ENCODE peak calls at places on chromosome 9, in six cellular contexts. K is GM12878, L is sigmoid colon, P is prostate gland, G is heart left ventricle, U is HCT116. C is an unnamed sample.

GRCh38 chr9:71885467-71885866 is 25.5 kb downstream of the ABHD17B start:
- DNase-seq in P (no peak), G (no peak), L (no peak), K (no peak), U (no peak), C (no peak)

GRCh38 chr9:95074632-95075269 is 242.8 kb downstream of the FANCC start:
- DNase-seq in G (no peak), U (no peak), P (no peak), L (peak; percentile 57), K (no peak), C (no peak)

GRCh38 chr9:31677877-31678276 is 706.6 kb upstream of the ACO1 start:
- DNase-seq in L (no peak), G (no peak), K (no peak), P (no peak), U (no peak), C (no peak)

GRCh38 chr9:125966959-125967711 is 220.0 kb downstream of the PBX3 start:
- DNase-seq in L (no peak), U (no peak), G (no peak), P (no peak), K (no peak), C (no peak)

GRCh38 chr9:91532325-91532724 is 108.7 kb upstream of the NFIL3 start:
- DNase-seq in P (no peak), G (no peak), U (no peak), L (no peak), K (no peak), C (no peak)

GRCh38 chr9:133742251-133742650 is 4.1 kb upstream of the SARDH start:
- DNase-seq in K (no peak), P (no peak), U (no peak), L (no peak), G (no peak), C (no peak)

GRCh38 chr9:71890042-71890680 is 20.8 kb downstream of the ABHD17B start:
- DNase-seq in P (no peak), U (no peak), G (no peak), L (no peak), K (no peak), C (no peak)

GRCh38 chr9:112921549-112921948 is 30.9 kb upstream of the SLC46A2 start:
- DNase-seq in U (peak; percentile 22), L (no peak), G (no peak), P (no peak), K (no peak), C (no peak)

GRCh38 chr9:121286973-121287721 is 19.2 kb downstream of the GSN start:
- DNase-seq in K (no peak), L (peak; percentile 94), G (peak; percentile 93), U (peak; percentile 98), P (peak; percentile 73), C (peak; percentile 99)

GRCh38 chr9:16726718-16727451 is 143.6 kb downstream of the BNC2 start:
- DNase-seq in L (peak; percentile 95), G (peak; percentile 78), P (peak; percentile 69), K (no peak), U (no peak), C (peak; percentile 37)

GRCh38 chr9:131273791-131274673 is 2.3 kb downstream of the FAM78A start:
- DNase-seq in L (no peak), K (no peak), U (no peak), P (no peak), G (peak; percentile 66), C (no peak)

GRCh38 chr9:92952861-92953620 is 5.7 kb downstream of the FGD3 start:
- DNase-seq in L (no peak), K (no peak), U (no peak), P (no peak), G (no peak), C (no peak)

GRCh38 chr9:76905661-76905983 is 292 bp downstream of the PRUNE2 start:
- DNase-seq in L (no peak), K (no peak), G (no peak), U (no peak), P (no peak), C (no peak)

GRCh38 chr9:124652203-124652992 is 118.7 kb downstream of the NR6A1 start:
- DNase-seq in U (no peak), K (no peak), G (peak; percentile 38), L (no peak), P (no peak), C (peak; percentile 64)

GRCh38 chr9:94625835-94626234 is 13.5 kb downstream of the FBP1 start:
- DNase-seq in U (no peak), P (no peak), K (no peak), L (no peak), G (no peak), C (no peak)

GRCh38 chr9:126471084-126471611 is 142.6 kb upstream of the LMX1B start:
- DNase-seq in P (no peak), U (no peak), K (peak; percentile 52), G (peak; percentile 71), L (no peak), C (no peak)

GRCh38 chr9:109411818-109412352 is 86.2 kb downstream of the PTPN3 start:
- DNase-seq in U (no peak), K (peak; percentile 75), G (no peak), P (no peak), L (no peak), C (peak; percentile 41)

GRCh38 chr9:15249042-15249818 is 57.8 kb downstream of the TTC39B start:
- DNase-seq in U (no peak), K (no peak), L (no peak), G (no peak), P (no peak), C (peak; percentile 15)

GRCh38 chr9:96080364-96080763 is 204.9 kb downstream of the ERCC6L2 start:
- DNase-seq in L (peak; percentile 76), G (no peak), K (no peak), U (peak; percentile 65), P (peak; percentile 93), C (peak; percentile 57)

GRCh38 chr9:90022474-90022873 is 417.7 kb downstream of the GADD45G start:
- DNase-seq in G (no peak), U (no peak), L (no peak), K (no peak), P (no peak), C (no peak)

GRCh38 chr9:37531699-37532098 is 44.5 kb downstream of the FBXO10 start:
- DNase-seq in L (no peak), P (no peak), U (no peak), K (peak; percentile 79), G (no peak), C (no peak)

GRCh38 chr9:129252937-129253819 is 75.1 kb upstream of the IER5L start:
- DNase-seq in K (no peak), G (peak; percentile 71), U (no peak), P (no peak), L (no peak), C (no peak)

GRCh38 chr9:85478847-85479246 is 262.9 kb downstream of the AGTPBP1 start:
- DNase-seq in G (no peak), U (no peak), P (no peak), K (no peak), L (no peak), C (no peak)

GRCh38 chr9:109440797-109441287 is 57.3 kb downstream of the PTPN3 start:
- DNase-seq in G (no peak), L (no peak), K (no peak), U (peak; percentile 67), P (peak; percentile 41), C (peak; percentile 93)

GRCh38 chr9:38671372-38671731 is 48.6 kb downstream of the FAM240B start:
- DNase-seq in L (no peak), P (no peak), G (no peak), K (no peak), U (no peak), C (no peak)
- TF ChIP-seq POLR2A in L (no peak), P (no peak), G (no peak), K (no peak), U (no peak), C (no peak)

GRCh38 chr9:137575725-137576411 is 2.9 kb downstream of the DPH7 start:
- DNase-seq in G (peak; percentile 61), P (no peak), K (peak; percentile 20), U (no peak), L (no peak), C (no peak)

GRCh38 chr9:137579259-137579604 is 507 bp upstream of the DPH7 start:
- DNase-seq in G (no peak), K (no peak), P (no peak), U (no peak), L (no peak), C (no peak)

GRCh38 chr9:137580958-137581331 is 2.2 kb upstream of the DPH7 start:
- DNase-seq in P (no peak), K (no peak), U (no peak), L (no peak), G (no peak), C (no peak)

GRCh38 chr9:137580209-137580957 is 1.7 kb upstream of the DPH7 start:
- DNase-seq in U (no peak), K (no peak), L (no peak), G (no peak), P (no peak), C (no peak)

DNA sequence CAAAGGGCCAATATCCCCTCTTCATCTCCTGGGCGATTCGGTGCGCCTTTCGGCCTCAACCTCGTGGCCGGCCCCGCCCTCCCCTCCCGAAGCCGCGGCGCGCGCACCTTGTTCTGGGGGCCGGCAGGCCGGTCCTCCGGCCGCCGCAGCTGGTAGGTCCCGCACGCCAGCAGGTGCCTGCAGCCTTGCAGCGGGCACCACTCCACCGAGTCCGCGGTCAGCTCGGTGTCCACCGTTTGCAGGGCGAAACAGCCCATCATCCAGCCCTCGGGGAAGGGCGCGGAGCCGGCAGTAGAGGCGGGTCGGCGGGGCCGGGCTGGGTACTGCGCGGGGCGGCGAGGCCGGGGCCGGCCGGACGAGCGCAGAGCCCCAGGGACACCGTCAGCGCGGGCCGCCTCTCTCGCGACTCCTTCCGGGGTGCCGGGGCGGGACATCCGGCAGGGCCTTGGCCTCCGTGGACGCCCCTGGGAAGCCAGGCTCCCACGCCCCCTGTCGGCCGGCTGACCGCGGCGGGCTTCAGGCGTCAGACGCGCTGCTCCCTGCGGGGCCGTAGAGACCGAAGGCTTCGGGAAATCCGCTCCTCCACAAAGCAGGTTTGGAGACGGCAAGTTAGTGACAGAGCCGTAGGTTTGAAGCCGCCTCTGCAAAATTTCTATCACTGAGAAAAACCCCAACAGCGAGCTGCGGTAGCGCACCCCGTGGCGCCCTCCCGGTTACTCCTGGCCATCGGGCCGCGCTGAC is at the start of gene DPH7:
- DNase-seq in P (peak; percentile 93), L (peak; percentile 96), U (peak; percentile 75), G (peak; percentile 96), K (peak; percentile 35), C (peak; percentile 99)
- TF ChIP-seq POLR2A in P (peak; percentile 33), L (peak; percentile 22), U (peak; percentile 62), G (peak; percentile 82), K (peak; percentile 91), C (peak; percentile 69)

DNA sequence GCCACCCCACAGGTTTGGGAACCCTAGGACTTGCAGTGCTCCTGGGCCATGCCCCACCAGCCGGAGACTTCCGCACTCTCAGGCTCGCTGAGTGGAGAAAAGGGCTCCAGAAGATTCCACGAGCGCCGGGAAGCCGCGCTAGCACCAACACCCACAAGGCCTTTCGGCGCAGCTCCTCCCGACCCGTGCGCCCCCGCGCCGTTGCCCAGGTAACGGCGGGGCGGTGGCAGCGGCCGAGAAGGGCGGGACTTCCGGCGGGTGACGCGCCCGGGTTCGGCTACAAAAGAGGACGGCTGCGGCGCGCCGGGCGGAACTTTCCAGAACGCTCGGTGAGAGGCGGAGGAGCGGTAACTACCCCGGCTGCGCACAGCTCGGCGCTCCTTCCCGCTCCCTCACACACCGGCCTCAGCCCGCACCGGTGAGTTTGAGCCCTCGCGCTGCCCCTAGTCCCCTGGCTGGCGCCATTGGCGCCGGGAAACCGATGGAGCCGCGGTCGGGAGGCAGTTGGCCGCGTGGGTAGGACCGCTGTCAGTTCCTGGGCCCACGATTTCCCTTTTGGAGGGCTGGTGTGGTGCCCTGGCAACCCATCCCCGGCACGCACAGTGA is at the start of gene DNAJA1:
- DNase-seq in P (peak; percentile 95), K (peak; percentile 57), G (peak; percentile 96), L (peak; percentile 97), U (peak; percentile 82), C (peak; percentile 71)
- TF ChIP-seq POLR2A in P (peak; percentile 99), K (peak; percentile 99), G (peak; percentile 99), L (peak; percentile 88), U (peak; percentile 96), C (peak; percentile 88)

GRCh38 chr9:33233659-33234335 is 6.2 kb upstream of the SPINK4 start:
- DNase-seq in U (peak; percentile 95), L (no peak), K (no peak), G (peak; percentile 33), P (peak; percentile 95), C (peak; percentile 72)
- TF ChIP-seq POLR2A in U (no peak), L (no peak), K (no peak), G (no peak), P (peak; percentile 74), C (no peak)